ENCODE peak calls at places on chromosomes 4 and X, in four cellular contexts. F is AG08395; H is activated naive CD4-positive, alpha-beta T cell; T is Right ventricle myocardium inferior. L is an unnamed sample.

GRCh38 chr4:10181745-10182445 is 65.3 kb upstream of the WDR1 start:
- DNase-seq in F (no peak), H (no peak), T (no peak), L (no peak)

GRCh38 chrX:140503714-140504351 is 1.0 kb downstream of the SOX3 start:
- DNase-seq in F (no peak), H (no peak), T (no peak), L (peak; percentile 75)

GRCh38 chrX:53481816-53482485 is 47.8 kb upstream of the HSD17B10 start:
- DNase-seq in F (peak; percentile 63), H (no peak), T (no peak), L (peak; percentile 76)

GRCh38 chr4:44118971-44119680 is 329.5 kb downstream of the KCTD8 start:
- DNase-seq in F (no peak), H (no peak), T (no peak), L (no peak)

GRCh38 chrX:110684653-110685052 is 111.0 kb downstream of the CHRDL1 start:
- DNase-seq in F (no peak), H (no peak), T (no peak), L (no peak)

GRCh38 chr4:128388352-128388630 is 100.7 kb upstream of the PGRMC2 start:
- DNase-seq in F (no peak), H (no peak), T (no peak), L (no peak)

GRCh38 chr4:165398570-165398969 is 19.8 kb downstream of the CPE start:
- DNase-seq in F (no peak), H (no peak), T (no peak), L (peak; percentile 35)

GRCh38 chr4:150325872-150326271 is 247.6 kb downstream of the DCLK2 start:
- DNase-seq in F (no peak), H (no peak), T (no peak), L (no peak)

GRCh38 chr4:4598851-4599411 is 57.1 kb upstream of the STX18 start:
- DNase-seq in F (no peak), H (no peak), T (no peak), L (no peak)

GRCh38 chr4:186416451-186417060 is 138.8 kb downstream of the MTNR1A start:
- DNase-seq in F (no peak), H (no peak), T (no peak), L (no peak)

GRCh38 chr4:17780461-17781071 is 855 bp downstream of the FAM184B start:
- DNase-seq in F (peak; percentile 16), H (no peak), T (no peak), L (peak; percentile 2)

GRCh38 chrX:283115-283845 is 2.1 kb downstream of the PLCXD1 start:
- DNase-seq in F (peak; percentile 93), H (no peak), T (peak; percentile 94), L (peak; percentile 97)

GRCh38 chrX:130330146-130330545 is 9.6 kb upstream of the SLC25A14 start:
- DNase-seq in F (no peak), H (no peak), T (no peak), L (no peak)

GRCh38 chr4:183906736-183907651 is 1.9 kb downstream of the STOX2 start:
- DNase-seq in F (no peak), H (no peak), T (no peak), L (peak; percentile 72)

GRCh38 chrX:8832582-8833378 is 31.6 kb upstream of the FAM9A start:
- DNase-seq in F (no peak), H (no peak), T (no peak), L (no peak)

GRCh38 chr4:26420438-26420837 is 69.8 kb downstream of the CCKAR start:
- DNase-seq in F (no peak), H (no peak), T (no peak), L (no peak)

GRCh38 chrX:2928127-2928582 is 984 bp downstream of the ARSD start:
- DNase-seq in F (peak; percentile 35), H (no peak), T (no peak), L (peak; percentile 85)

GRCh38 chrX:44937606-44938005 is 64.6 kb downstream of the KDM6A start:
- DNase-seq in F (no peak), H (no peak), T (no peak), L (no peak)

GRCh38 chr4:6779667-6780565 is 2.6 kb upstream of the KIAA0232 start:
- DNase-seq in F (no peak), H (no peak), T (no peak), L (peak; percentile 72)

GRCh38 chr4:1604706-1605205 is 79.4 kb downstream of the FAM53A start:
- DNase-seq in F (no peak), H (no peak), T (peak; percentile 11), L (no peak)

GRCh38 chr4:184215709-184216328 is 1.9 kb downstream of the ENPP6 start:
- DNase-seq in F (no peak), H (no peak), T (no peak), L (no peak)

GRCh38 chr4:10173754-10174749 is 57.5 kb upstream of the WDR1 start:
- DNase-seq in F (no peak), H (no peak), T (peak; percentile 76), L (no peak)

GRCh38 chrX:74656079-74656745 is 41.8 kb upstream of the RLIM start:
- DNase-seq in F (peak; percentile 4), H (no peak), T (no peak), L (no peak)

GRCh38 chrX:50723006-50723405 is 91.0 kb downstream of the SHROOM4 start:
- DNase-seq in F (no peak), H (no peak), T (no peak), L (no peak)

GRCh38 chr4:121726642-121727268 is 30.0 kb upstream of the ANXA5 start:
- DNase-seq in F (peak; percentile 45), H (no peak), T (no peak), L (peak; percentile 56)

GRCh38 chr4:40395166-40395900 is 60.2 kb downstream of the CHRNA9 start:
- DNase-seq in F (no peak), H (no peak), T (no peak), L (no peak)

GRCh38 chrX:69121321-69122000 is 43.8 kb downstream of the PJA1 start:
- DNase-seq in F (no peak), H (no peak), T (no peak), L (no peak)

GRCh38 chrX:55488559-55489314 is 911 bp downstream of the USP51 start:
- DNase-seq in F (peak; percentile 19), H (peak; percentile 8), T (peak; percentile 80), L (peak; percentile 62)

GRCh38 chrX:103488332-103488731 is 31.0 kb downstream of the RAB40A start:
- DNase-seq in F (peak; percentile 62), H (no peak), T (no peak), L (peak; percentile 38)